ENCODE peak calls at places on chromosome 1, in seven cellular contexts. Z is CD4-positive, CD25-positive, alpha-beta regulatory T cell; G is ovary; E is left ventricle myocardium inferior; L is K562; F is heart left ventricle; O is hepatocyte. R is an unnamed sample. For H3K4me1 and H3K36me3, the result is how much of the 10 kb centered on the place peaks cover.

GRCh38 chr1:12640237-12640957 is 3.5 kb upstream of the AADACL4 start:
- DNase-seq in L (no peak), Z (no peak), F (no peak), G (no peak), E (no peak), O (no peak), R (no peak)

GRCh38 chr1:24180676-24181075 is 6.4 kb downstream of the IFNLR1 start:
- DNase-seq in E (no peak), G (no peak), F (no peak), O (no peak), Z (no peak), L (no peak), R (no peak)

GRCh38 chr1:6975371-6975770 is 190.1 kb downstream of the CAMTA1 start:
- DNase-seq in E (no peak), F (no peak), L (no peak), Z (no peak), O (no peak), G (no peak), R (no peak)

GRCh38 chr1:89041055-89041707 is 18.5 kb upstream of the GBP3 start:
- DNase-seq in Z (peak), E (no peak), F (no peak), G (no peak), L (no peak), O (no peak), R (no peak)

GRCh38 chr1:153768316-153769126 is 6.7 kb upstream of the SLC27A3 start:
- DNase-seq in F (no peak), L (no peak), E (no peak), O (peak), Z (no peak), G (no peak), R (no peak)

GRCh38 chr1:10186453-10187319 is 23.7 kb upstream of the KIF1B start:
- DNase-seq in L (no peak), O (no peak), F (no peak), E (no peak), Z (peak), G (peak), R (no peak)

GRCh38 chr1:117466761-117467160 is 99.5 kb downstream of the MAN1A2 start:
- DNase-seq in L (no peak), E (no peak), O (no peak), G (no peak), F (no peak), Z (no peak), R (no peak)

GRCh38 chr1:34140011-34140676 is 24.9 kb downstream of the CSMD2 start:
- DNase-seq in E (no peak), G (no peak), F (no peak), O (no peak), Z (no peak), L (no peak), R (no peak)

GRCh38 chr1:199083680-199084079 is 444.8 kb downstream of the PTPRC start:
- DNase-seq in E (no peak), L (no peak), Z (no peak), F (no peak), O (no peak), G (no peak), R (no peak)

GRCh38 chr1:25710583-25711347 is 89.2 kb upstream of the SELENON start:
- DNase-seq in L (no peak), O (no peak), Z (no peak), G (no peak), E (no peak), F (no peak), R (no peak)

GRCh38 chr1:25706146-25707089 is 89.8 kb downstream of the MAN1C1 start:
- DNase-seq in Z (no peak), G (no peak), L (no peak), O (no peak), E (no peak), F (no peak), R (no peak)

GRCh38 chr1:25705699-25706098 is 89.1 kb downstream of the MAN1C1 start:
- DNase-seq in G (no peak), Z (no peak), L (no peak), O (no peak), F (no peak), E (no peak), R (no peak)

GRCh38 chr1:25703671-25704637 is 87.4 kb downstream of the MAN1C1 start:
- DNase-seq in L (no peak), E (peak), G (no peak), Z (peak), F (peak), O (no peak), R (no peak)

DNA sequence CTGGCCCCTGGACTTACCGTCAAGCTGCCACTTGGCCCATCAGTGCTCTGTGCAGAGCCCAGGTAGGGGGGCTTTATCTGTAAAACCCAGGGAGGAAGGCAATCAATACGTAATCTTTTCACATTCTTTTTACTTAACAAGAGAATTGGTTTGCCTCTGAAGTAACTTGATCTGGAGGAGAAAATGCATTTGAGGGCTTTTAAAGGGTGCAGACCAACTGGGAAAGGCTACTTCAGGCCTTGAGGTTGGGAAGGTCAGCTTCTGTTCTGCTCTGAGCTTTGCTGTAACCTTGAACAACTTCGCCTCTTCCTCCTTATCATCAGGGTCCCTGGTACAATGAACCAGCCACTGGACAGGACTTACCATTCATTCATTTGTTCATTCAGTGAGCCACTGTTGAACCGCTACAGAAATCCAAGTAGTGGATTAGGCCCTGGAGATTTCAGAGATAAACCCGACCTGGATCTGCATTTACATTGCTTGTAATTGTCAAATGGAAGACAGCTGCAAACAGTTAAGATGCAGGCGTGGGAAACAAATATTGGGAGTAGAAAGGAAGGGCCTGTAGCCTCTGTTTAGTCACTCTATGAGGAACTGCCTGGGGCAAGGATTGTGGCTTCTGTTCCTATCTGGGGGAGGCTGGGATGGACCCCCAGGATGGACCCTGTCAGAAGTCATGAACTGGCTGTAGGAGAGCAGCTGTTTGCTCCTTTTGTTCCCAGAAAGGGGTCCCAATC is 90.9 kb downstream of the MAN1C1 start:
- DNase-seq in L (no peak), O (no peak), Z (no peak), E (no peak), F (no peak), G (no peak), R (no peak)
- H3K4me1 ChIP-seq in L (under half), O (under half), Z (under half), E (half or more), F (half or more), G (under half), R (under half)

GRCh38 chr1:90944006-90944405 is 77.8 kb downstream of the ZNF644 start:
- DNase-seq in G (no peak), F (no peak), L (no peak), O (no peak), E (no peak), Z (no peak), R (no peak)
- H3K36me3 ChIP-seq in G (under half), F (under half), L (under half), O (under half), E (under half), Z (under half), R (under half)

DNA sequence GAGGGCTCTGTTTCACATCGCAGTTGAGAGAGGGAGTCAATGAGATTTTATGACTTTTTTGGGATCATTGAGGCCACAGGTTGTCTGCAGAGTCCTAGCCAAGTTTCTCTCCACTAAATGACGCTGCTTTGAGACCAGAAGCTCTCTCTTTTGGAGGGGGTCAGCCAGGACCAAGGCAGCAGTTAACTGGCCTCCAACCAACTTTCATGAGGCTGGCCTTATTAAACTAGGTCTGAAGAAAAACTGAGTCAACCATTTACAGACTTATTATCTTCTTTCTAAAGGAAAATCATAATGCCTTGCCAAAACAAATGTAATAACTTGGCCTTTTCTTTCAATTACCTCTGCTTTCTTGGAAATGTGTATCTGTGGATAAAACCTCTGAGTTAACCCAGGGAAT is 8.6 kb downstream of the WLS start:
- DNase-seq in L (no peak), Z (no peak), O (no peak), E (no peak), F (peak), G (no peak), R (no peak)
- H3K4me1 ChIP-seq in L (under half), Z (under half), O (under half), E (half or more), F (under half), G (under half), R (under half)

GRCh38 chr1:206467915-206468314 is 2.4 kb upstream of the IKBKE start:
- DNase-seq in L (no peak), Z (peak), O (no peak), E (peak), G (no peak), F (peak), R (no peak)

GRCh38 chr1:206470692-206471414 is 577 bp downstream of the IKBKE start:
- DNase-seq in Z (peak), L (no peak), G (no peak), O (peak), F (no peak), E (no peak), R (peak)

GRCh38 chr1:206469933-206470691 is at the start of gene IKBKE:
- DNase-seq in Z (peak), G (no peak), O (peak), F (no peak), E (no peak), L (no peak), R (peak)

GRCh38 chr1:206468571-206468970 is 1.7 kb upstream of the IKBKE start:
- DNase-seq in O (no peak), G (no peak), F (no peak), E (no peak), Z (no peak), L (no peak), R (no peak)

DNA sequence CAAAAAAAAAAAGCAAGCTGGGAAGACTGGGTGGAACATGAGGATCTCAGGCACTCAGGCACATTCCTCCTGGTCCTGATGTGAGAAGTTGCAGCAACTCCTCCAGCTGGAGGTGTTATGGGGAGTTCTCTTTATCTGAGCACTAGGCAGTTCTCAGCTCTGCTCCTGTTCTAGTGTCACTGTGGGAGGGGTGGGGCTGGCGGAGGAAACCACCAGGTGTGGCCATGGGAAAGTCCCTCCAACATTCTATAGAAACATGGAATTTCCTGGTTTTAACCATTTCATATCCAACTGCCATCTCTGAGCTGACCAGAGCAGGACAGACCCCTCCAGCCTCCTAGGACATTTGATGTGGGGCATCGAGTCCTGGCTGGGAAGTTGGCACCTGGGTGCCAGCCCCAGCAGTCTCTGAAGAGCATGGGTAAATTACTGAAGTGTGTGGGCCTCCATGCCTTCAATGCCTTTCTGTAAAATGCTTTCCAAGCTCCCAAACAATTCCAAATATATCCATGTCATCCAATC is 804 bp upstream of the IKBKE start:
- DNase-seq in G (no peak), L (no peak), F (no peak), E (no peak), Z (peak), O (peak), R (no peak)
- H3K36me3 ChIP-seq in G (under half), L (under half), F (under half), E (under half), Z (under half), O (under half), R (under half)

DNA sequence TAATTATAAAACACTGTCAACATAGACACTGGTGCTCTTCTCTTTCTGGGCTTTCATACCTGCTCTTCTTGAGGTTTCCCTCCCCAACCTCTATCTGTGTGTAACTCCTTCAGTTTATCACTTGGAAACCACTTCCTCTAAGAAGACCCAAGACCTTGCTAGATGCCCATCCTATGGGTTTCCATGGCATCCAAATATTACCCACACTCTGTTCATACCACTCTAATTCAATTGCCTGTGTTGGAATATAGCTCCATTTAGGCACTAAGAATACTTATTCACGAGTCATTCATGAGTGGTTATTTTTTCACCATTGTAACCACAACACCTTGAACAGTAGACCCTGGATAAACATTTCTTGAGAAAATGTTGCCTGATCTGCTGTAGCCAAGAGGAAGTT is 231.1 kb upstream of the SGIP1 start:
- DNase-seq in O (no peak), Z (peak), G (no peak), L (no peak), F (no peak), E (no peak), R (no peak)
- H3K4me1 ChIP-seq in O (under half), Z (under half), G (under half), L (under half), F (under half), E (under half), R (under half)

GRCh38 chr1:216632980-216633379 is 90.2 kb downstream of the ESRRG start:
- DNase-seq in O (no peak), E (no peak), Z (no peak), L (no peak), G (no peak), F (no peak), R (no peak)
- H3K36me3 ChIP-seq in O (under half), E (under half), Z (under half), L (under half), G (under half), F (under half), R (under half)

R was measured in iPS DF 6.9.